ENCODE peak calls at places on chromosomes 12 and 14, in four cellular contexts. One of them, this sample, is unnamed.

GRCh38 chr12:15978431-15978950 is 67.4 kb downstream of the DERA start:
- DNase-seq in NCI-H2029: no peak
- DNase-seq in T-helper 17 cell: no peak
- DNase-seq in T-helper 1 cell: no peak
- DNase-seq in this sample: peak

GRCh38 chr12:69619050-69619449 is 8.3 kb upstream of the LRRC10 start:
- DNase-seq in NCI-H2029: no peak
- DNase-seq in T-helper 17 cell: no peak
- DNase-seq in T-helper 1 cell: no peak
- DNase-seq in this sample: peak

GRCh38 chr12:108861878-108862587 is 4.7 kb upstream of the SSH1 start:
- DNase-seq in NCI-H2029: no peak
- DNase-seq in T-helper 17 cell: no peak
- DNase-seq in T-helper 1 cell: no peak
- DNase-seq in this sample: no peak

GRCh38 chr14:61774861-61775260 is 12.6 kb downstream of the SNAPC1 start:
- DNase-seq in NCI-H2029: no peak
- DNase-seq in T-helper 17 cell: no peak
- DNase-seq in T-helper 1 cell: no peak
- DNase-seq in this sample: no peak

GRCh38 chr12:94779520-94779919 is 129.2 kb upstream of the TMCC3 start:
- DNase-seq in NCI-H2029: no peak
- DNase-seq in T-helper 17 cell: no peak
- DNase-seq in T-helper 1 cell: no peak
- DNase-seq in this sample: peak

GRCh38 chr12:108831309-108831991 is 25.9 kb downstream of the SSH1 start:
- DNase-seq in NCI-H2029: no peak
- DNase-seq in T-helper 17 cell: no peak
- DNase-seq in T-helper 1 cell: no peak
- DNase-seq in this sample: no peak

GRCh38 chr14:101380512-101380911 is 180.8 kb upstream of the DIO3 start:
- DNase-seq in NCI-H2029: no peak
- DNase-seq in T-helper 17 cell: no peak
- DNase-seq in T-helper 1 cell: no peak
- DNase-seq in this sample: no peak

GRCh38 chr14:43161477-43161876 is 1345.6 kb downstream of the FSCB start:
- DNase-seq in NCI-H2029: no peak
- DNase-seq in T-helper 17 cell: no peak
- DNase-seq in T-helper 1 cell: no peak
- DNase-seq in this sample: no peak

GRCh38 chr12:20030847-20031246 is 337.5 kb upstream of the PDE3A start:
- DNase-seq in NCI-H2029: no peak
- DNase-seq in T-helper 17 cell: no peak
- DNase-seq in T-helper 1 cell: no peak
- DNase-seq in this sample: no peak

GRCh38 chr12:49232940-49233841 is 31.7 kb upstream of the TUBA1C start:
- DNase-seq in NCI-H2029: no peak
- DNase-seq in T-helper 17 cell: no peak
- DNase-seq in T-helper 1 cell: no peak
- DNase-seq in this sample: no peak

GRCh38 chr14:77641534-77642341 is 25.3 kb upstream of the SPTLC2 start:
- DNase-seq in NCI-H2029: peak
- DNase-seq in T-helper 17 cell: peak
- DNase-seq in T-helper 1 cell: peak
- DNase-seq in this sample: no peak

GRCh38 chr12:119229837-119230236 is 51.1 kb downstream of the HSPB8 start:
- DNase-seq in NCI-H2029: peak
- DNase-seq in T-helper 17 cell: no peak
- DNase-seq in T-helper 1 cell: no peak
- DNase-seq in this sample: peak